ENCODE peak calls at places on chromosomes 4 and X, in four cellular contexts. Y is HepG2; X is stimulated activated CD8-positive, alpha-beta memory T cell treated with anti-CD3 and anti-CD28 coated beads, Interleukin-7, amount 100 ng/mL, for 1 hour; S is NCI-H2081. I is an unnamed sample.

GRCh38 chr4:143555676-143556075 is 42.2 kb downstream of the SMARCA5 start:
- DNase-seq in Y (no peak), S (no peak), X (no peak), I (no peak)

GRCh38 chr4:185793716-185794115 is 18.3 kb downstream of the SORBS2 start:
- DNase-seq in S (no peak), X (no peak), Y (no peak), I (no peak)

GRCh38 chr4:92012899-92013867 is 290.6 kb upstream of the GRID2 start:
- DNase-seq in S (no peak), Y (peak; percentile 35), X (no peak), I (no peak)

GRCh38 chr4:54877006-54877405 is 219.2 kb downstream of the KIT start:
- DNase-seq in Y (no peak), S (no peak), X (no peak), I (no peak)

GRCh38 chrX:153649915-153650782 is 3.1 kb downstream of the DUSP9 start:
- DNase-seq in Y (no peak), X (no peak), S (no peak), I (no peak)

GRCh38 chrX:21883258-21883657 is 27.5 kb downstream of the YY2 start:
- DNase-seq in Y (peak; percentile 0), X (no peak), S (no peak), I (no peak)

GRCh38 chrX:154457491-154458115 is 478 bp upstream of the PLXNA3 start:
- DNase-seq in S (no peak), Y (no peak), X (no peak), I (no peak)

GRCh38 chrX:110208092-110208491 is 109.8 kb downstream of the AMMECR1 start:
- DNase-seq in Y (no peak), X (no peak), S (no peak), I (no peak)

GRCh38 chrX:107506596-107507031 is 57.2 kb downstream of the FRMPD3 start:
- DNase-seq in S (no peak), Y (no peak), X (no peak), I (no peak)

GRCh38 chr4:8275511-8275910 is 6.0 kb downstream of the HTRA3 start:
- DNase-seq in Y (no peak), X (no peak), S (no peak), I (no peak)

GRCh38 chr4:1385373-1386340 is 20.6 kb downstream of the NKX1-1 start:
- DNase-seq in X (no peak), Y (no peak), S (no peak), I (no peak)

GRCh38 chrX:118216086-118216485 is 99.5 kb upstream of the KLHL13 start:
- DNase-seq in Y (no peak), X (no peak), S (no peak), I (no peak)

GRCh38 chr4:3711183-3712111 is 54.7 kb upstream of the ADRA2C start:
- DNase-seq in X (no peak), Y (no peak), S (no peak), I (no peak)

GRCh38 chr4:174061026-174061425 is 222.4 kb downstream of the FBXO8 start:
- DNase-seq in S (no peak), Y (no peak), X (no peak), I (no peak)

GRCh38 chr4:78512357-78512920 is 39.1 kb upstream of the ANXA3 start:
- DNase-seq in X (no peak), Y (peak; percentile 10), S (no peak), I (no peak)

GRCh38 chr4:5460106-5460801 is 248.1 kb downstream of the EVC2 start:
- DNase-seq in S (peak; percentile 1), X (no peak), Y (peak; percentile 13), I (no peak)

GRCh38 chr4:120591038-120591437 is 331.5 kb downstream of the PRDM5 start:
- DNase-seq in Y (no peak), S (no peak), X (no peak), I (no peak)

I was measured in pulmonary artery endothelial cell.